ENCODE peak calls at places on chromosomes 11 and 22, in nine cellular contexts. C, R, A, D, T, X, V, J and I are unnamed samples.

GRCh38 chr22:20904008-20904979 is 12.9 kb upstream of the CRKL start:
- DNase-seq in T (no peak), R (peak; percentile 82), V (no peak), C (no peak), J (no peak), X (no peak), D (peak; percentile 53), A (no peak), I (no peak)

GRCh38 chr11:134014502-134014901 is 54.4 kb upstream of the JAM3 start:
- DNase-seq in D (no peak), R (no peak), A (no peak), J (no peak), C (no peak), X (no peak), T (no peak), V (no peak), I (no peak)

GRCh38 chr11:114775849-114776621 is 97.7 kb downstream of the NXPE2 start:
- DNase-seq in A (no peak), J (no peak), R (no peak), T (no peak), C (no peak), V (no peak), D (no peak), X (peak; percentile 10), I (no peak)

GRCh38 chr11:125514336-125515101 is 18.5 kb upstream of the FEZ1 start:
- DNase-seq in T (peak; percentile 32), X (no peak), J (peak; percentile 92), C (no peak), R (no peak), D (no peak), V (peak; percentile 41), A (no peak), I (no peak)

GRCh38 chr11:61042961-61043540 is 59.2 kb upstream of the CD5 start:
- DNase-seq in A (no peak), J (peak; percentile 61), T (no peak), R (no peak), C (no peak), X (no peak), D (no peak), V (no peak), I (no peak)

GRCh38 chr11:35103366-35104194 is 35.4 kb upstream of the CD44 start:
- DNase-seq in A (no peak), C (no peak), J (no peak), X (no peak), V (no peak), T (no peak), D (no peak), R (no peak), I (no peak)

GRCh38 chr11:68146704-68147474 is 25.7 kb upstream of the CHKA start:
- DNase-seq in J (no peak), X (no peak), D (peak; percentile 80), T (peak; percentile 85), V (peak; percentile 84), A (no peak), C (no peak), R (peak; percentile 92), I (no peak)

GRCh38 chr22:26669060-26669481 is 11.7 kb downstream of the MIAT start:
- DNase-seq in R (peak; percentile 76), D (peak; percentile 19), V (peak; percentile 24), T (no peak), J (no peak), A (no peak), C (no peak), X (no peak), I (no peak)

GRCh38 chr22:33562484-33562883 is 357.8 kb downstream of the LARGE1 start:
- DNase-seq in C (no peak), V (no peak), D (no peak), R (no peak), A (no peak), J (no peak), X (no peak), T (no peak), I (no peak)

GRCh38 chr22:40324468-40325305 is 21.6 kb upstream of the ADSL start:
- DNase-seq in D (no peak), V (peak; percentile 31), C (no peak), A (no peak), T (peak; percentile 36), J (no peak), R (no peak), X (no peak), I (no peak)

GRCh38 chr22:45454260-45454659 is 40.8 kb downstream of the RIBC2 start:
- DNase-seq in V (no peak), J (no peak), D (no peak), C (no peak), R (no peak), T (no peak), X (no peak), A (no peak), I (peak; percentile 44)

GRCh38 chr22:45455621-45456020 is 42.1 kb downstream of the RIBC2 start:
- DNase-seq in V (no peak), X (no peak), D (no peak), J (no peak), A (no peak), R (no peak), T (no peak), C (no peak), I (no peak)

GRCh38 chr22:45453764-45454163 is 40.3 kb downstream of the RIBC2 start:
- DNase-seq in X (no peak), V (no peak), C (no peak), A (no peak), T (no peak), D (no peak), R (no peak), J (no peak), I (peak; percentile 46)

GRCh38 chr22:45456811-45457210 is 43.3 kb downstream of the RIBC2 start:
- DNase-seq in J (no peak), V (no peak), A (peak; percentile 26), T (no peak), X (no peak), R (no peak), C (no peak), D (no peak), I (no peak)

GRCh38 chr22:45455212-45455611 is 41.7 kb downstream of the RIBC2 start:
- DNase-seq in A (no peak), V (no peak), R (no peak), D (no peak), C (no peak), T (no peak), X (no peak), J (no peak), I (no peak)
- TF ChIP-seq EP300 in A (no peak), V (no peak), R (no peak), D (no peak), C (no peak), T (no peak), X (no peak), J (no peak), I (no peak)

GRCh38 chr11:48103621-48104561 is 112.7 kb upstream of the OR4B1 start:
- DNase-seq in J (no peak), X (no peak), A (no peak), D (no peak), C (no peak), R (peak; percentile 63), V (peak; percentile 51), T (no peak), I (no peak)

GRCh38 chr11:48099916-48100446 is 116.6 kb upstream of the OR4B1 start:
- DNase-seq in X (no peak), V (no peak), A (no peak), J (no peak), D (no peak), C (no peak), T (no peak), R (no peak), I (no peak)

GRCh38 chr11:48104562-48104924 is 112.1 kb upstream of the OR4B1 start:
- DNase-seq in J (no peak), C (no peak), X (no peak), D (no peak), A (no peak), V (no peak), R (no peak), T (no peak), I (no peak)

GRCh38 chr11:48101044-48101733 is 115.4 kb upstream of the OR4B1 start:
- DNase-seq in J (no peak), T (no peak), X (no peak), D (no peak), A (no peak), R (no peak), C (no peak), V (no peak), I (no peak)

DNA sequence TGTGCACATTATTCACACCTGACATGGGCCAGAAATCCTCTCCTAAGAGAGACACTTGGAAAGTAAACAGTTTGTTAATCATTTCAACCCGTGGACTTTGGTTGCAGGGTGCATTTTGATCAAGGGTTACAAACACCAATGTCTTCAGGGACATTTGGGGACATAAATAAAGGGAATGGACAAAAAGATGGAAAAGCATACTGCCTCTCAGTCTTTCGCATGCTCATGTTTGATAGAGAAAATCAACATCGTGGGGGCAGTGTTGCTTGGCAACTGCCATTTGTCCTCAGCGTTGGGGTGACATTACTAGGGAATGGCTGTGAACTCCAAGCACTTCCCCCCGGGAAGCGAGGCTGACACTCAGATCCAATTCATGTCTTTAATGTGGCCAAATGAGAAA is 114.7 kb upstream of the OR4B1 start:
- DNase-seq in T (no peak), X (no peak), V (no peak), D (no peak), C (no peak), R (no peak), A (no peak), J (no peak), I (no peak)
- H3K4me1 ChIP-seq in T (peaks cover 33% of the 10 kb centered on the region), X (peaks cover 3% of the 10 kb centered on the region), V (peaks cover 36% of the 10 kb centered on the region), D (peaks cover 11% of the 10 kb centered on the region), C (no peaks in the 10 kb centered on the region), R (peaks cover 85% of the 10 kb centered on the region), A (peaks cover 2% of the 10 kb centered on the region), J (peaks cover 29% of the 10 kb centered on the region), I (peaks cover 88% of the 10 kb centered on the region)

GRCh38 chr22:48919187-48919590 is 908.5 kb downstream of the BRD1 start:
- DNase-seq in D (no peak), J (no peak), V (no peak), X (peak; percentile 55), R (no peak), A (no peak), T (peak; percentile 16), C (peak; percentile 27), I (no peak)
- H3K9me3 ChIP-seq in D (no peaks in the 10 kb centered on the region), J (no peaks in the 10 kb centered on the region), V (no peaks in the 10 kb centered on the region), X (no peaks in the 10 kb centered on the region), R (no peaks in the 10 kb centered on the region), A (no peaks in the 10 kb centered on the region), T (no peaks in the 10 kb centered on the region), C (no peaks in the 10 kb centered on the region), I (no peaks in the 10 kb centered on the region)

GRCh38 chr22:37050913-37051628 is 471 bp upstream of the KCTD17 start:
- DNase-seq in T (no peak), V (no peak), X (no peak), D (no peak), R (no peak), A (no peak), C (no peak), J (no peak), I (no peak)

GRCh38 chr22:37052386-37053309 is 1.1 kb downstream of the KCTD17 start:
- DNase-seq in R (no peak), T (no peak), C (no peak), V (no peak), J (no peak), D (no peak), A (no peak), X (no peak), I (no peak)

GRCh38 chr22:37053310-37054077 is 2.0 kb downstream of the KCTD17 start:
- DNase-seq in A (no peak), X (peak; percentile 64), R (no peak), J (no peak), D (no peak), V (no peak), C (no peak), T (no peak), I (no peak)

GRCh38 chr22:37054078-37054440 is 2.5 kb downstream of the KCTD17 start:
- DNase-seq in J (no peak), V (no peak), C (no peak), R (no peak), T (no peak), D (peak; percentile 35), A (no peak), X (no peak), I (no peak)

GRCh38 chr22:37051629-37052385 is at the start of gene KCTD17:
- DNase-seq in T (peak; percentile 70), V (peak; percentile 86), R (peak; percentile 53), X (peak; percentile 96), J (no peak), C (peak; percentile 80), D (peak; percentile 91), A (peak; percentile 63), I (peak; percentile 30)
- TF ChIP-seq EP300 in T (no peak), V (no peak), R (no peak), X (no peak), J (no peak), C (no peak), D (no peak), A (no peak), I (no peak)